ENCODE peak calls at places on chromosome 16, in nine cellular contexts. One of them, this sample, is unnamed.

GRCh38 chr16:10923650-10924214 is 18.5 kb downstream of the DEXI start:
- DNase-seq in HFF-Myc: no peak
- DNase-seq in stimulated activated CD4-positive, alpha-beta T cell treated with anti-CD3 and anti-CD28 coated beads, Interleukin-1b, Interleukin-23, amount 100 ng/mL, for 24 hours: no peak
- DNase-seq in RWPE1: no peak
- DNase-seq in stromal cell of bone marrow: no peak
- DNase-seq in LoVo: no peak
- DNase-seq in NCI-H2107: no peak
- DNase-seq in GM04504: no peak
- DNase-seq in heart left ventricle: peak
- DNase-seq in this sample: no peak

GRCh38 chr16:57966133-57966805 is 4.7 kb downstream of the CNGB1 start:
- DNase-seq in HFF-Myc: no peak
- DNase-seq in stimulated activated CD4-positive, alpha-beta T cell treated with anti-CD3 and anti-CD28 coated beads, Interleukin-1b, Interleukin-23, amount 100 ng/mL, for 24 hours: no peak
- DNase-seq in RWPE1: no peak
- DNase-seq in stromal cell of bone marrow: peak
- DNase-seq in LoVo: no peak
- DNase-seq in NCI-H2107: no peak
- DNase-seq in GM04504: no peak
- DNase-seq in heart left ventricle: no peak
- DNase-seq in this sample: no peak

GRCh38 chr16:85878875-85879274 is 20.1 kb upstream of the IRF8 start:
- DNase-seq in HFF-Myc: peak
- DNase-seq in stimulated activated CD4-positive, alpha-beta T cell treated with anti-CD3 and anti-CD28 coated beads, Interleukin-1b, Interleukin-23, amount 100 ng/mL, for 24 hours: no peak
- DNase-seq in RWPE1: peak
- DNase-seq in stromal cell of bone marrow: peak
- DNase-seq in LoVo: no peak
- DNase-seq in NCI-H2107: no peak
- DNase-seq in GM04504: peak
- DNase-seq in heart left ventricle: no peak
- DNase-seq in this sample: peak

GRCh38 chr16:60605176-60605575 is 1431.1 kb downstream of the CDH8 start:
- DNase-seq in HFF-Myc: no peak
- DNase-seq in stimulated activated CD4-positive, alpha-beta T cell treated with anti-CD3 and anti-CD28 coated beads, Interleukin-1b, Interleukin-23, amount 100 ng/mL, for 24 hours: no peak
- DNase-seq in RWPE1: no peak
- DNase-seq in stromal cell of bone marrow: no peak
- DNase-seq in LoVo: no peak
- DNase-seq in NCI-H2107: no peak
- DNase-seq in GM04504: no peak
- DNase-seq in heart left ventricle: no peak
- DNase-seq in this sample: no peak

GRCh38 chr16:67142342-67142741 is 8.5 kb downstream of the B3GNT9 start:
- DNase-seq in HFF-Myc: no peak
- DNase-seq in stimulated activated CD4-positive, alpha-beta T cell treated with anti-CD3 and anti-CD28 coated beads, Interleukin-1b, Interleukin-23, amount 100 ng/mL, for 24 hours: no peak
- DNase-seq in RWPE1: no peak
- DNase-seq in stromal cell of bone marrow: no peak
- DNase-seq in LoVo: no peak
- DNase-seq in NCI-H2107: no peak
- DNase-seq in GM04504: no peak
- DNase-seq in heart left ventricle: no peak
- DNase-seq in this sample: no peak

GRCh38 chr16:27426423-27427408 is 24.7 kb downstream of the IL21R start:
- DNase-seq in HFF-Myc: peak
- DNase-seq in stimulated activated CD4-positive, alpha-beta T cell treated with anti-CD3 and anti-CD28 coated beads, Interleukin-1b, Interleukin-23, amount 100 ng/mL, for 24 hours: peak
- DNase-seq in RWPE1: peak
- DNase-seq in stromal cell of bone marrow: peak
- DNase-seq in LoVo: peak
- DNase-seq in NCI-H2107: no peak
- DNase-seq in GM04504: peak
- DNase-seq in heart left ventricle: peak
- DNase-seq in this sample: no peak

GRCh38 chr16:87227651-87228015 is 89.6 kb downstream of the C16orf95 start:
- DNase-seq in HFF-Myc: no peak
- DNase-seq in stimulated activated CD4-positive, alpha-beta T cell treated with anti-CD3 and anti-CD28 coated beads, Interleukin-1b, Interleukin-23, amount 100 ng/mL, for 24 hours: no peak
- DNase-seq in RWPE1: no peak
- DNase-seq in stromal cell of bone marrow: no peak
- DNase-seq in LoVo: no peak
- DNase-seq in NCI-H2107: no peak
- DNase-seq in GM04504: no peak
- DNase-seq in heart left ventricle: peak
- DNase-seq in this sample: no peak

GRCh38 chr16:64626771-64627170 is 495.1 kb downstream of the CDH11 start:
- DNase-seq in HFF-Myc: no peak
- DNase-seq in stimulated activated CD4-positive, alpha-beta T cell treated with anti-CD3 and anti-CD28 coated beads, Interleukin-1b, Interleukin-23, amount 100 ng/mL, for 24 hours: no peak
- DNase-seq in RWPE1: no peak
- DNase-seq in stromal cell of bone marrow: no peak
- DNase-seq in LoVo: no peak
- DNase-seq in NCI-H2107: no peak
- DNase-seq in GM04504: no peak
- DNase-seq in heart left ventricle: no peak
- DNase-seq in this sample: no peak

GRCh38 chr16:20129375-20129774 is 55.7 kb upstream of the GPR139 start:
- DNase-seq in HFF-Myc: no peak
- DNase-seq in stimulated activated CD4-positive, alpha-beta T cell treated with anti-CD3 and anti-CD28 coated beads, Interleukin-1b, Interleukin-23, amount 100 ng/mL, for 24 hours: no peak
- DNase-seq in RWPE1: no peak
- DNase-seq in stromal cell of bone marrow: no peak
- DNase-seq in LoVo: no peak
- DNase-seq in NCI-H2107: no peak
- DNase-seq in GM04504: no peak
- DNase-seq in heart left ventricle: no peak
- DNase-seq in this sample: no peak

GRCh38 chr16:1823821-1824220 is 2.8 kb downstream of the HAGH start:
- DNase-seq in HFF-Myc: no peak
- DNase-seq in stimulated activated CD4-positive, alpha-beta T cell treated with anti-CD3 and anti-CD28 coated beads, Interleukin-1b, Interleukin-23, amount 100 ng/mL, for 24 hours: no peak
- DNase-seq in RWPE1: peak
- DNase-seq in stromal cell of bone marrow: no peak
- DNase-seq in LoVo: no peak
- DNase-seq in NCI-H2107: no peak
- DNase-seq in GM04504: no peak
- DNase-seq in heart left ventricle: no peak
- DNase-seq in this sample: peak

GRCh38 chr16:56189990-56190902 is 1.0 kb upstream of the GNAO1 start:
- DNase-seq in HFF-Myc: no peak
- DNase-seq in stimulated activated CD4-positive, alpha-beta T cell treated with anti-CD3 and anti-CD28 coated beads, Interleukin-1b, Interleukin-23, amount 100 ng/mL, for 24 hours: no peak
- DNase-seq in RWPE1: no peak
- DNase-seq in stromal cell of bone marrow: no peak
- DNase-seq in LoVo: no peak
- DNase-seq in NCI-H2107: no peak
- DNase-seq in GM04504: no peak
- DNase-seq in heart left ventricle: no peak
- DNase-seq in this sample: no peak

GRCh38 chr16:86072328-86073102 is 173.6 kb downstream of the IRF8 start:
- DNase-seq in HFF-Myc: peak
- DNase-seq in stimulated activated CD4-positive, alpha-beta T cell treated with anti-CD3 and anti-CD28 coated beads, Interleukin-1b, Interleukin-23, amount 100 ng/mL, for 24 hours: no peak
- DNase-seq in RWPE1: peak
- DNase-seq in stromal cell of bone marrow: peak
- DNase-seq in LoVo: peak
- DNase-seq in NCI-H2107: no peak
- DNase-seq in GM04504: peak
- DNase-seq in heart left ventricle: peak
- DNase-seq in this sample: peak

GRCh38 chr16:83356266-83356665 is 451.5 kb upstream of the HSBP1 start:
- DNase-seq in HFF-Myc: peak
- DNase-seq in stimulated activated CD4-positive, alpha-beta T cell treated with anti-CD3 and anti-CD28 coated beads, Interleukin-1b, Interleukin-23, amount 100 ng/mL, for 24 hours: no peak
- DNase-seq in RWPE1: peak
- DNase-seq in stromal cell of bone marrow: peak
- DNase-seq in LoVo: peak
- DNase-seq in NCI-H2107: no peak
- DNase-seq in GM04504: peak
- DNase-seq in heart left ventricle: no peak
- DNase-seq in this sample: no peak

GRCh38 chr16:89096768-89097527 is 3.3 kb downstream of the ACSF3 start:
- DNase-seq in HFF-Myc: no peak
- DNase-seq in stimulated activated CD4-positive, alpha-beta T cell treated with anti-CD3 and anti-CD28 coated beads, Interleukin-1b, Interleukin-23, amount 100 ng/mL, for 24 hours: peak
- DNase-seq in RWPE1: no peak
- DNase-seq in stromal cell of bone marrow: no peak
- DNase-seq in LoVo: no peak
- DNase-seq in NCI-H2107: no peak
- DNase-seq in GM04504: no peak
- DNase-seq in heart left ventricle: no peak
- DNase-seq in this sample: no peak

GRCh38 chr16:71479420-71479819 is 9.7 kb downstream of the ZNF19 start:
- DNase-seq in HFF-Myc: no peak
- DNase-seq in stimulated activated CD4-positive, alpha-beta T cell treated with anti-CD3 and anti-CD28 coated beads, Interleukin-1b, Interleukin-23, amount 100 ng/mL, for 24 hours: no peak
- DNase-seq in RWPE1: no peak
- DNase-seq in stromal cell of bone marrow: no peak
- DNase-seq in LoVo: no peak
- DNase-seq in NCI-H2107: no peak
- DNase-seq in GM04504: no peak
- DNase-seq in heart left ventricle: no peak
- DNase-seq in this sample: no peak

GRCh38 chr16:68629315-68629900 is 15.7 kb upstream of the CDH3 start:
- DNase-seq in HFF-Myc: no peak
- DNase-seq in stimulated activated CD4-positive, alpha-beta T cell treated with anti-CD3 and anti-CD28 coated beads, Interleukin-1b, Interleukin-23, amount 100 ng/mL, for 24 hours: no peak
- DNase-seq in RWPE1: no peak
- DNase-seq in stromal cell of bone marrow: no peak
- DNase-seq in LoVo: no peak
- DNase-seq in NCI-H2107: no peak
- DNase-seq in GM04504: no peak
- DNase-seq in heart left ventricle: no peak
- DNase-seq in this sample: no peak

GRCh38 chr16:11583889-11584565 is 2.7 kb downstream of the LITAF start:
- DNase-seq in HFF-Myc: no peak
- DNase-seq in stimulated activated CD4-positive, alpha-beta T cell treated with anti-CD3 and anti-CD28 coated beads, Interleukin-1b, Interleukin-23, amount 100 ng/mL, for 24 hours: no peak
- DNase-seq in RWPE1: no peak
- DNase-seq in stromal cell of bone marrow: no peak
- DNase-seq in LoVo: peak
- DNase-seq in NCI-H2107: no peak
- DNase-seq in GM04504: no peak
- DNase-seq in heart left ventricle: no peak
- DNase-seq in this sample: no peak

GRCh38 chr16:86953631-86954465 is 363.3 kb downstream of the C16orf95 start:
- DNase-seq in HFF-Myc: no peak
- DNase-seq in stimulated activated CD4-positive, alpha-beta T cell treated with anti-CD3 and anti-CD28 coated beads, Interleukin-1b, Interleukin-23, amount 100 ng/mL, for 24 hours: no peak
- DNase-seq in RWPE1: no peak
- DNase-seq in stromal cell of bone marrow: no peak
- DNase-seq in LoVo: no peak
- DNase-seq in NCI-H2107: no peak
- DNase-seq in GM04504: no peak
- DNase-seq in heart left ventricle: no peak
- DNase-seq in this sample: no peak

GRCh38 chr16:1159325-1159972 is 6.5 kb downstream of the CACNA1H start:
- DNase-seq in HFF-Myc: no peak
- DNase-seq in stimulated activated CD4-positive, alpha-beta T cell treated with anti-CD3 and anti-CD28 coated beads, Interleukin-1b, Interleukin-23, amount 100 ng/mL, for 24 hours: no peak
- DNase-seq in RWPE1: no peak
- DNase-seq in stromal cell of bone marrow: no peak
- DNase-seq in LoVo: no peak
- DNase-seq in NCI-H2107: no peak
- DNase-seq in GM04504: no peak
- DNase-seq in heart left ventricle: peak
- DNase-seq in this sample: no peak

GRCh38 chr16:53091508-53092211 is 36.9 kb downstream of the CHD9 start:
- DNase-seq in HFF-Myc: peak
- DNase-seq in stimulated activated CD4-positive, alpha-beta T cell treated with anti-CD3 and anti-CD28 coated beads, Interleukin-1b, Interleukin-23, amount 100 ng/mL, for 24 hours: no peak
- DNase-seq in RWPE1: no peak
- DNase-seq in stromal cell of bone marrow: peak
- DNase-seq in LoVo: no peak
- DNase-seq in NCI-H2107: peak
- DNase-seq in GM04504: peak
- DNase-seq in heart left ventricle: peak
- DNase-seq in this sample: no peak

GRCh38 chr16:3536271-3536671 is 35.5 kb downstream of the CLUAP1 start:
- DNase-seq in HFF-Myc: no peak
- DNase-seq in stimulated activated CD4-positive, alpha-beta T cell treated with anti-CD3 and anti-CD28 coated beads, Interleukin-1b, Interleukin-23, amount 100 ng/mL, for 24 hours: no peak
- DNase-seq in RWPE1: no peak
- DNase-seq in stromal cell of bone marrow: peak
- DNase-seq in LoVo: no peak
- DNase-seq in NCI-H2107: no peak
- DNase-seq in GM04504: peak
- DNase-seq in heart left ventricle: no peak
- DNase-seq in this sample: no peak

GRCh38 chr16:85222151-85222863 is 110.0 kb upstream of the CIBAR2 start:
- DNase-seq in HFF-Myc: no peak
- DNase-seq in stimulated activated CD4-positive, alpha-beta T cell treated with anti-CD3 and anti-CD28 coated beads, Interleukin-1b, Interleukin-23, amount 100 ng/mL, for 24 hours: no peak
- DNase-seq in RWPE1: no peak
- DNase-seq in stromal cell of bone marrow: no peak
- DNase-seq in LoVo: no peak
- DNase-seq in NCI-H2107: no peak
- DNase-seq in GM04504: no peak
- DNase-seq in heart left ventricle: no peak
- DNase-seq in this sample: no peak